ENCODE peak calls at places on chromosomes 5 and 9, in six cellular contexts. One of them, this sample, is unnamed. For H3K4me1, the result is how much of the 10 kb centered on the place peaks cover.

GRCh38 chr5:75337366-75338021 is 474 bp downstream of the HMGCR start:
- DNase-seq in H9: no peak
- DNase-seq in neuronal stem cell: no peak
- DNase-seq in H1: no peak
- DNase-seq in mesenchymal stem cell: no peak
- DNase-seq in IMR-90: no peak
- DNase-seq in this sample: peak

GRCh38 chr9:89022902-89023301 is 31.6 kb downstream of the S1PR3 start:
- DNase-seq in H9: no peak
- DNase-seq in neuronal stem cell: no peak
- DNase-seq in H1: no peak
- DNase-seq in mesenchymal stem cell: peak
- DNase-seq in IMR-90: peak
- DNase-seq in this sample: no peak

GRCh38 chr9:126805546-126806262 is 864 bp downstream of the ZBTB43 start:
- DNase-seq in H9: no peak
- DNase-seq in neuronal stem cell: no peak
- DNase-seq in H1: no peak
- DNase-seq in mesenchymal stem cell: peak
- DNase-seq in IMR-90: peak
- DNase-seq in this sample: peak

GRCh38 chr9:85487872-85488271 is 253.9 kb downstream of the AGTPBP1 start:
- DNase-seq in H9: no peak
- DNase-seq in neuronal stem cell: no peak
- DNase-seq in H1: peak
- DNase-seq in mesenchymal stem cell: no peak
- DNase-seq in IMR-90: no peak
- DNase-seq in this sample: no peak

GRCh38 chr5:173020154-173020581 is 36.0 kb upstream of the CREBRF start:
- DNase-seq in H9: no peak
- DNase-seq in neuronal stem cell: no peak
- DNase-seq in H1: no peak
- DNase-seq in mesenchymal stem cell: no peak
- DNase-seq in IMR-90: no peak
- DNase-seq in this sample: no peak

GRCh38 chr5:88826959-88827585 is 55.9 kb downstream of the MEF2C start:
- DNase-seq in H9: peak
- DNase-seq in neuronal stem cell: no peak
- DNase-seq in H1: no peak
- DNase-seq in mesenchymal stem cell: peak
- DNase-seq in IMR-90: peak
- DNase-seq in this sample: peak

GRCh38 chr5:133873454-133873853 is 95.0 kb downstream of the C5orf15 start:
- DNase-seq in H9: no peak
- DNase-seq in neuronal stem cell: no peak
- DNase-seq in H1: no peak
- DNase-seq in mesenchymal stem cell: no peak
- DNase-seq in IMR-90: no peak
- DNase-seq in this sample: no peak

GRCh38 chr5:153275697-153276096 is 214.8 kb upstream of the GRIA1 start:
- DNase-seq in H9: no peak
- DNase-seq in neuronal stem cell: no peak
- DNase-seq in H1: no peak
- DNase-seq in mesenchymal stem cell: no peak
- DNase-seq in IMR-90: no peak
- DNase-seq in this sample: no peak

GRCh38 chr5:140631063-140631462 is 1.9 kb downstream of the CD14 start:
- DNase-seq in H9: no peak
- DNase-seq in neuronal stem cell: no peak
- DNase-seq in H1: no peak
- DNase-seq in mesenchymal stem cell: no peak
- DNase-seq in IMR-90: no peak
- DNase-seq in this sample: peak

GRCh38 chr5:87526131-87526530 is 113.4 kb upstream of the CCNH start:
- DNase-seq in H9: no peak
- DNase-seq in neuronal stem cell: peak
- DNase-seq in H1: no peak
- DNase-seq in mesenchymal stem cell: no peak
- DNase-seq in IMR-90: no peak
- DNase-seq in this sample: no peak

GRCh38 chr9:116285320-116285719 is 131.7 kb downstream of the PAPPA start:
- DNase-seq in H9: peak
- DNase-seq in neuronal stem cell: no peak
- DNase-seq in H1: no peak
- DNase-seq in mesenchymal stem cell: no peak
- DNase-seq in IMR-90: no peak
- DNase-seq in this sample: no peak

GRCh38 chr5:54347221-54347865 is 37.0 kb upstream of the ARL15 start:
- DNase-seq in H9: no peak
- DNase-seq in neuronal stem cell: no peak
- DNase-seq in H1: no peak
- DNase-seq in mesenchymal stem cell: no peak
- DNase-seq in IMR-90: no peak
- DNase-seq in this sample: no peak

GRCh38 chr9:16726718-16727451 is 143.6 kb downstream of the BNC2 start:
- DNase-seq in H9: peak
- DNase-seq in neuronal stem cell: peak
- DNase-seq in H1: peak
- DNase-seq in mesenchymal stem cell: peak
- DNase-seq in IMR-90: peak
- DNase-seq in this sample: peak

GRCh38 chr9:133141833-133142594 is 21.0 kb upstream of the RALGDS start:
- DNase-seq in H9: no peak
- DNase-seq in neuronal stem cell: no peak
- DNase-seq in H1: no peak
- DNase-seq in mesenchymal stem cell: no peak
- DNase-seq in IMR-90: no peak
- DNase-seq in this sample: no peak

GRCh38 chr9:133144887-133145466 is 18.7 kb downstream of the GBGT1 start:
- DNase-seq in H9: no peak
- DNase-seq in neuronal stem cell: no peak
- DNase-seq in H1: no peak
- DNase-seq in mesenchymal stem cell: peak
- DNase-seq in IMR-90: peak
- DNase-seq in this sample: no peak

GRCh38 chr9:133142657-133143592 is 20.8 kb downstream of the GBGT1 start:
- DNase-seq in H9: no peak
- DNase-seq in neuronal stem cell: no peak
- DNase-seq in H1: no peak
- DNase-seq in mesenchymal stem cell: no peak
- DNase-seq in IMR-90: no peak
- DNase-seq in this sample: peak

GRCh38 chr9:133143639-133144141 is 20.0 kb downstream of the GBGT1 start:
- DNase-seq in H9: no peak
- DNase-seq in neuronal stem cell: no peak
- DNase-seq in H1: no peak
- DNase-seq in mesenchymal stem cell: no peak
- DNase-seq in IMR-90: no peak
- DNase-seq in this sample: no peak

GRCh38 chr9:133144142-133144886 is 19.4 kb downstream of the GBGT1 start:
- DNase-seq in H9: peak
- DNase-seq in neuronal stem cell: peak
- DNase-seq in H1: peak
- DNase-seq in mesenchymal stem cell: peak
- DNase-seq in IMR-90: peak
- DNase-seq in this sample: peak
- H3K4me1 ChIP-seq in H9: under half
- H3K4me1 ChIP-seq in neuronal stem cell: under half
- H3K4me1 ChIP-seq in H1: under half
- H3K4me1 ChIP-seq in mesenchymal stem cell: under half
- H3K4me1 ChIP-seq in IMR-90: under half
- H3K4me1 ChIP-seq in this sample: under half

GRCh38 chr9:100927778-100928177 is 100.7 kb upstream of the PLPPR1 start:
- DNase-seq in H9: no peak
- DNase-seq in neuronal stem cell: no peak
- DNase-seq in H1: no peak
- DNase-seq in mesenchymal stem cell: no peak
- DNase-seq in IMR-90: no peak
- DNase-seq in this sample: no peak

GRCh38 chr9:100937377-100937776 is 91.2 kb upstream of the PLPPR1 start:
- DNase-seq in H9: no peak
- DNase-seq in neuronal stem cell: no peak
- DNase-seq in H1: no peak
- DNase-seq in mesenchymal stem cell: no peak
- DNase-seq in IMR-90: no peak
- DNase-seq in this sample: no peak

GRCh38 chr9:100938507-100938906 is 90.0 kb upstream of the PLPPR1 start:
- DNase-seq in H9: no peak
- DNase-seq in neuronal stem cell: no peak
- DNase-seq in H1: no peak
- DNase-seq in mesenchymal stem cell: no peak
- DNase-seq in IMR-90: no peak
- DNase-seq in this sample: no peak

DNA sequence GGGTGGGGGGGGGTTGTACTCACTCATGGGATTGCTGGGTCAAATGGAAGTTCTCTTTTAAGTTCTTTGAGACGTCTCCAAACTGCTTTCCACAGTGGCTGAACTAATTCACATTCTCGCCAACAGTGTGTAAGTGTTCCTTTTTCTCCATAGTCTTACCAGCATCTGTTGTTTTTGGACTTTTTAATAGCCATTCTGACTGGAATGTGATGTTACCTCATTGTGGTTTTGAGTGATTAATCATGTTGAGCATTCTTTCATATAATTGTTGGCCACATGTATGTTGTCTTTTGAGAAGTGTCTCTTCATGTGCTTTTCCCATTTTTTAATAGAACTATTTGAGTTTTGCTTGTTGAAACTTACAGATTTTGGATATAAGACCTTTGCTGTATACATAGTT is 94.9 kb upstream of the PLPPR1 start:
- DNase-seq in H9: no peak
- DNase-seq in neuronal stem cell: no peak
- DNase-seq in H1: no peak
- DNase-seq in mesenchymal stem cell: no peak
- DNase-seq in IMR-90: no peak
- DNase-seq in this sample: no peak
- H3K14ac ChIP-seq in H9: no peak
- H3K14ac ChIP-seq in neuronal stem cell: no peak
- H3K14ac ChIP-seq in H1: no peak
- H3K14ac ChIP-seq in mesenchymal stem cell: no peak
- H3K14ac ChIP-seq in IMR-90: no peak
- H3K14ac ChIP-seq in this sample: no peak

DNA sequence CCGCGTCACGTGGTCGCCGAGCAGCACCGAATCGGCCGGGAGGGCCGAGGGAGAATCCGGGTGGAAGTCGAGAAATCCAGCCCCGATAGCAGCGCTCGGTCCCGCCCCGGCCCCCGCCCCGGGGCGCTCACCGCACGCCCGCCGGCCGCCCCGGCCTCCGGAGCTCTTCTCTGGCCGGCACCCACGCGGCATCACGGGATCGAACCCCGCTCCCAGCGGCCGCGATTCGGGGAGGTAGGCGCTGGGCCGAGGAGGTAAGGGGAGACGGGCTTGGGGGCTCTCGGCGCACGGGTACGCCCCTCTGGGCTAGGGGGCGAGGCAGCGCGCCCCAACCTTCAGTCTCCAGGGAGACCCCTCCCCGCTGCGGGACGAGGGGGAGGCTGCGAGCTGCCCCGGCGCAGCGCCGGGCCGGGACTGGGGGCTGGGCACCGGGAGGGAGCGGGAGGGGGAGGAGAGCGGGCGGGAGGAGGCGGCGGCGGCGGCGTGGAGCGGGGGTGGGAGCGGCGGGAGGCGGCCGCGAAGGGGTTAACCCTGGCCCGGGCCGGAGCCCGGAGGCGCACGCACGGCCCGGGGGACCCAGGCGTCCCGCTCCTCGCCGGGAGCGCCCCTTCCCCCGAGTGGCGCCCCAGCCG is 22.0 kb upstream of the NDST1 start:
- DNase-seq in H9: peak
- DNase-seq in neuronal stem cell: peak
- DNase-seq in H1: peak
- DNase-seq in mesenchymal stem cell: peak
- DNase-seq in IMR-90: peak
- DNase-seq in this sample: peak
- H3K4ac ChIP-seq in H9: no peak
- H3K4ac ChIP-seq in neuronal stem cell: peak
- H3K4ac ChIP-seq in H1: peak
- H3K4ac ChIP-seq in mesenchymal stem cell: peak
- H3K4ac ChIP-seq in IMR-90: peak
- H3K4ac ChIP-seq in this sample: peak

GRCh38 chr9:133122935-133123611 is 2.0 kb upstream of the RALGDS start:
- DNase-seq in H9: no peak
- DNase-seq in neuronal stem cell: no peak
- DNase-seq in H1: no peak
- DNase-seq in mesenchymal stem cell: peak
- DNase-seq in IMR-90: peak
- DNase-seq in this sample: no peak
- H3K4me1 ChIP-seq in H9: under half
- H3K4me1 ChIP-seq in neuronal stem cell: under half
- H3K4me1 ChIP-seq in H1: under half
- H3K4me1 ChIP-seq in mesenchymal stem cell: half or more
- H3K4me1 ChIP-seq in IMR-90: under half
- H3K4me1 ChIP-seq in this sample: under half

GRCh38 chr5:65815156-65815555 is 93.2 kb downstream of the NLN start:
- DNase-seq in H9: no peak
- DNase-seq in neuronal stem cell: no peak
- DNase-seq in H1: no peak
- DNase-seq in mesenchymal stem cell: no peak
- DNase-seq in IMR-90: no peak
- DNase-seq in this sample: no peak

GRCh38 chr5:65811004-65811403 is 89.0 kb downstream of the NLN start:
- DNase-seq in H9: no peak
- DNase-seq in neuronal stem cell: no peak
- DNase-seq in H1: no peak
- DNase-seq in mesenchymal stem cell: no peak
- DNase-seq in IMR-90: peak
- DNase-seq in this sample: no peak

GRCh38 chr5:65811895-65812294 is 89.9 kb downstream of the NLN start:
- DNase-seq in H9: no peak
- DNase-seq in neuronal stem cell: no peak
- DNase-seq in H1: no peak
- DNase-seq in mesenchymal stem cell: peak
- DNase-seq in IMR-90: peak
- DNase-seq in this sample: peak

GRCh38 chr5:65809817-65810531 is 88.0 kb downstream of the NLN start:
- DNase-seq in H9: no peak
- DNase-seq in neuronal stem cell: no peak
- DNase-seq in H1: no peak
- DNase-seq in mesenchymal stem cell: no peak
- DNase-seq in IMR-90: peak
- DNase-seq in this sample: peak

GRCh38 chr5:65812648-65813047 is 90.6 kb downstream of the NLN start:
- DNase-seq in H9: no peak
- DNase-seq in neuronal stem cell: no peak
- DNase-seq in H1: no peak
- DNase-seq in mesenchymal stem cell: no peak
- DNase-seq in IMR-90: no peak
- DNase-seq in this sample: no peak
- H3K14ac ChIP-seq in H9: no peak
- H3K14ac ChIP-seq in neuronal stem cell: no peak
- H3K14ac ChIP-seq in H1: no peak
- H3K14ac ChIP-seq in mesenchymal stem cell: no peak
- H3K14ac ChIP-seq in IMR-90: no peak
- H3K14ac ChIP-seq in this sample: no peak

This sample was measured in trophoblast cell.